ENCODE peak calls at places on chromosome 15, in eight cellular contexts. N is gastrocnemius medialis, V is endodermal cell, H is fibroblast of lung, K is sigmoid colon, F is tibial nerve, E is hepatocyte, J is Peyer's patch. L is an unnamed sample. For H3K4me1, the result is how much of the 10 kb centered on the place peaks cover.

GRCh38 chr15:25408428-25408827 is 30.4 kb downstream of the UBE3A start:
- DNase-seq in N (no peak), V (no peak), H (peak), K (no peak), F (no peak), E (no peak), J (no peak), L (no peak)

GRCh38 chr15:85757073-85757938 is 37.4 kb downstream of the KLHL25 start:
- DNase-seq in N (no peak), V (no peak), H (no peak), K (peak), F (no peak), E (no peak), J (no peak), L (no peak)

GRCh38 chr15:76337739-76338554 is 1.4 kb downstream of the ISL2 start:
- DNase-seq in N (no peak), V (peak), H (no peak), K (no peak), F (no peak), E (no peak), J (no peak), L (peak)

GRCh38 chr15:37585966-37586656 is 348.3 kb upstream of the TMCO5A start:
- DNase-seq in N (no peak), V (no peak), H (peak), K (no peak), F (no peak), E (no peak), J (no peak), L (no peak)

GRCh38 chr15:85004551-85004950 is 22.9 kb downstream of the PDE8A start:
- DNase-seq in N (no peak), V (no peak), H (no peak), K (no peak), F (no peak), E (no peak), J (no peak), L (no peak)

GRCh38 chr15:75091814-75092213 is 68.4 kb downstream of the PPCDC start:
- DNase-seq in N (no peak), V (no peak), H (peak), K (no peak), F (no peak), E (no peak), J (no peak), L (no peak)

GRCh38 chr15:46089438-46090044 is 454.7 kb downstream of the SQOR start:
- DNase-seq in N (no peak), V (no peak), H (peak), K (no peak), F (no peak), E (no peak), J (no peak), L (no peak)

GRCh38 chr15:67196672-67197363 is 57.6 kb downstream of the AAGAB start:
- DNase-seq in N (no peak), V (no peak), H (peak), K (no peak), F (no peak), E (peak), J (no peak), L (no peak)

GRCh38 chr15:90989040-90989768 is 5.1 kb downstream of the PRC1 start:
- DNase-seq in N (no peak), V (no peak), H (no peak), K (no peak), F (no peak), E (no peak), J (no peak), L (no peak)

GRCh38 chr15:74787251-74788041 is 5.6 kb downstream of the CSK start:
- DNase-seq in N (no peak), V (peak), H (peak), K (peak), F (peak), E (peak), J (peak), L (no peak)

GRCh38 chr15:59997070-59997701 is 6.9 kb upstream of the FOXB1 start:
- DNase-seq in N (no peak), V (peak), H (no peak), K (no peak), F (no peak), E (no peak), J (no peak), L (peak)

GRCh38 chr15:23566070-23567050 is 886 bp downstream of the MKRN3 start:
- DNase-seq in N (no peak), V (no peak), H (peak), K (no peak), F (no peak), E (no peak), J (no peak), L (peak)

GRCh38 chr15:66161108-66161507 is 92.4 kb downstream of the MEGF11 start:
- DNase-seq in N (no peak), V (no peak), H (no peak), K (no peak), F (no peak), E (no peak), J (no peak), L (no peak)

GRCh38 chr15:39924437-39924836 is 4.4 kb upstream of the GPR176 start:
- DNase-seq in N (no peak), V (no peak), H (no peak), K (no peak), F (no peak), E (no peak), J (no peak), L (no peak)

GRCh38 chr15:33985287-33985686 is 17.0 kb downstream of the CHRM5 start:
- DNase-seq in N (no peak), V (no peak), H (peak), K (no peak), F (no peak), E (peak), J (no peak), L (no peak)

GRCh38 chr15:74433592-74434259 is at the start of gene SEMA7A:
- DNase-seq in N (peak), V (peak), H (peak), K (peak), F (peak), E (peak), J (peak), L (peak)

GRCh38 chr15:43243246-43243645 is 22.4 kb upstream of the EPB42 start:
- DNase-seq in N (no peak), V (no peak), H (no peak), K (no peak), F (no peak), E (no peak), J (no peak), L (no peak)

GRCh38 chr15:25863968-25864580 is 947 bp upstream of the ATP10A start:
- DNase-seq in N (no peak), V (no peak), H (no peak), K (no peak), F (no peak), E (no peak), J (no peak), L (no peak)

GRCh38 chr15:59550961-59551360 is 60.6 kb upstream of the GCNT3 start:
- DNase-seq in N (no peak), V (no peak), H (no peak), K (no peak), F (no peak), E (no peak), J (no peak), L (peak)

GRCh38 chr15:73936181-73936580 is 9.9 kb downstream of the LOXL1 start:
- DNase-seq in N (no peak), V (no peak), H (peak), K (no peak), F (no peak), E (peak), J (no peak), L (no peak)

GRCh38 chr15:43821505-43821904 is 3.0 kb downstream of the MFAP1 start:
- DNase-seq in N (no peak), V (no peak), H (no peak), K (no peak), F (no peak), E (no peak), J (no peak), L (no peak)

GRCh38 chr15:94924971-94925593 is 693.7 kb downstream of the MCTP2 start:
- DNase-seq in N (no peak), V (no peak), H (no peak), K (no peak), F (no peak), E (no peak), J (no peak), L (no peak)

GRCh38 chr15:52466716-52467115 is 62.0 kb downstream of the MYO5A start:
- DNase-seq in N (no peak), V (no peak), H (no peak), K (no peak), F (no peak), E (no peak), J (no peak), L (no peak)

GRCh38 chr15:59611277-59612260 is at the start of gene GCNT3:
- DNase-seq in N (no peak), V (no peak), H (peak), K (no peak), F (no peak), E (peak), J (no peak), L (peak)

GRCh38 chr15:80450811-80451321 is 46.7 kb downstream of the ARNT2 start:
- DNase-seq in N (no peak), V (peak), H (no peak), K (no peak), F (no peak), E (no peak), J (no peak), L (no peak)

GRCh38 chr15:75107905-75108838 is 84.8 kb downstream of the PPCDC start:
- DNase-seq in N (peak), V (no peak), H (peak), K (no peak), F (no peak), E (peak), J (peak), L (no peak)

GRCh38 chr15:65304393-65305143 is at the start of gene RNU5B-1:
- DNase-seq in N (peak), V (peak), H (peak), K (peak), F (peak), E (peak), J (peak), L (peak)

GRCh38 chr15:47443839-47444238 is 273.5 kb upstream of the SEMA6D start:
- DNase-seq in N (no peak), V (no peak), H (no peak), K (no peak), F (no peak), E (no peak), J (no peak), L (no peak)
- H3K4me1 ChIP-seq in N (under half), V (under half), H (under half), K (under half), F (under half), E (under half), J (under half), L (under half)

DNA sequence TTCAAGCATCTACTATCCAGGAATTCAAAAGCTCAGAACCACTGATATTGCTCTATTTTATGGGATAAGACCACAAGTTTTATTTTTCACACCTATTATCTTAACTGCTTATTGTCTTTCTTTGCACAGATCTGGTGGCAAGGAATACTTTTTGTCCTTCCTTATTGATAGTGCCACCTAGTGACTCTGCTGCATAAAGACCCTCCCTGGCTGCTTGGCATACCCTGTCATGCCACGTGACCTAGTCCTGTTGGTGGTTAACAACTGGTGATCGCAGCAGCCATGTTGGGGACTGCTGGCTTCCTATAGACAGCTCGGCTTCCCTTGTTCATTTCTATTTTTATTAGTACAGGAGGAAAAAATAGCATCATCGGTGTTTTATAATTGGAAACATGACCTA is 236.3 kb downstream of the MEX3B start:
- DNase-seq in N (no peak), V (peak), H (no peak), K (no peak), F (no peak), E (peak), J (no peak), L (no peak)
- TF ChIP-seq CTCF in N (no peak), V (peak), H (peak), K (no peak), F (no peak), E (peak), J (no peak), L (no peak)

GRCh38 chr15:41125950-41126642 is 10.0 kb upstream of the INO80 start:
- DNase-seq in N (no peak), V (no peak), H (no peak), K (no peak), F (no peak), E (no peak), J (no peak), L (no peak)

GRCh38 chr15:41128174-41128902 is 12.3 kb upstream of the INO80 start:
- DNase-seq in N (no peak), V (no peak), H (no peak), K (no peak), F (no peak), E (no peak), J (no peak), L (no peak)

GRCh38 chr15:41124058-41124457 is 8.0 kb upstream of the INO80 start:
- DNase-seq in N (no peak), V (no peak), H (no peak), K (no peak), F (no peak), E (no peak), J (no peak), L (no peak)

GRCh38 chr15:41122849-41123248 is 6.8 kb upstream of the INO80 start:
- DNase-seq in N (no peak), V (no peak), H (no peak), K (no peak), F (no peak), E (no peak), J (no peak), L (no peak)

GRCh38 chr15:41125063-41125669 is 9.1 kb upstream of the INO80 start:
- DNase-seq in N (no peak), V (no peak), H (no peak), K (no peak), F (no peak), E (peak), J (no peak), L (no peak)
- H3K4me1 ChIP-seq in N (under half), V (under half), H (under half), K (under half), F (under half), E (under half), J (under half), L (under half)

DNA sequence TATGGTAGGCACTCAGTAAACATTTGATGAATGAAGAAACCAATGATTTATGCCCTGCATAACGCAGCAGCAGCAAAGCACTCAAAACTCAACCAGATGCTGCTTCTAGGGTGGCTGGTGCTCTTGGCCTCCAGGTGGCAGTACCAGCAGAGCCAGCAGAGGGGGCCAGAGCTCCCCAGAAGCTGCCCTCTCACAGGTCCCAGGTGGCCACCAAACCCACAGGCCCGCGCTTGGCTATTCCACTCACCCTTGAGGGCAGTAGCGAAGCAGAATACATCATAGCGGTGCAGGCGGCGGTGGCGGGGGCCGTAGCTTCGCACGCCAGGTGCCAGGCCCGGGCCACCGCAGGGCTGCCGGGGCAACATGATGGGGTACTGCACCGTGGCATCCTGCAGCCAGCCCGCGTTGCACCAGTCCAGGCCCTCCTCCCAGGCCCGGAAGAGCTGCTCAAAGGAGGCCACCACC is 16.6 kb downstream of the HAPLN3 start:
- DNase-seq in N (no peak), V (peak), H (peak), K (no peak), F (no peak), E (peak), J (no peak), L (peak)
- TF ChIP-seq CTCF in N (peak), V (peak), H (peak), K (no peak), F (peak), E (peak), J (no peak), L (peak)

GRCh38 chr15:101180620-101181307 is 71.1 kb downstream of the CHSY1 start:
- DNase-seq in N (no peak), V (no peak), H (no peak), K (no peak), F (no peak), E (no peak), J (no peak), L (no peak)

GRCh38 chr15:101183226-101183925 is 68.5 kb downstream of the CHSY1 start:
- DNase-seq in N (no peak), V (no peak), H (no peak), K (no peak), F (no peak), E (no peak), J (no peak), L (no peak)

GRCh38 chr15:101182215-101182614 is 69.6 kb downstream of the CHSY1 start:
- DNase-seq in N (no peak), V (no peak), H (no peak), K (no peak), F (no peak), E (no peak), J (no peak), L (no peak)

GRCh38 chr15:101179341-101180153 is 72.3 kb downstream of the CHSY1 start:
- DNase-seq in N (no peak), V (no peak), H (peak), K (no peak), F (no peak), E (no peak), J (no peak), L (no peak)

DNA sequence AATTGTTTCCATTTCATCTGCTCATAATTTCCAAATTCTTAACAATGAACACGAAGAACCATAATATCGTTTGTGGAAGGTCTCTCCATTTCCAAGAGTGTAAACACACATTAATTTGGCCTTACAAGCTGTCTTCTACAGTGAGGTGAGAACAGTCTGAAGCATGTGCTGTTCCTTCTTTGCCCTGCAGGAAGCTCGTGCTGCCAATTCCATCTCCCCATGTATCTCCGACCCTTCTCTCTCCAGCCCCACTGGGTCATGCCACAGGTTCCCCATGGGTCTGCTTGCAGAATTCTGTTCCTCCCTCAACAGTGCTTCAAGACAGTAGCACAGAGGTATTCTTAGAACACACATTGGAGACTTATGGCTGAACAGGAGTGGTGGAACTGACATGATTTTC is 70.5 kb downstream of the CHSY1 start:
- DNase-seq in N (no peak), V (no peak), H (no peak), K (no peak), F (no peak), E (no peak), J (no peak), L (no peak)
- H3K4me1 ChIP-seq in N (under half), V (under half), H (under half), K (under half), F (under half), E (under half), J (under half), L (under half)

DNA sequence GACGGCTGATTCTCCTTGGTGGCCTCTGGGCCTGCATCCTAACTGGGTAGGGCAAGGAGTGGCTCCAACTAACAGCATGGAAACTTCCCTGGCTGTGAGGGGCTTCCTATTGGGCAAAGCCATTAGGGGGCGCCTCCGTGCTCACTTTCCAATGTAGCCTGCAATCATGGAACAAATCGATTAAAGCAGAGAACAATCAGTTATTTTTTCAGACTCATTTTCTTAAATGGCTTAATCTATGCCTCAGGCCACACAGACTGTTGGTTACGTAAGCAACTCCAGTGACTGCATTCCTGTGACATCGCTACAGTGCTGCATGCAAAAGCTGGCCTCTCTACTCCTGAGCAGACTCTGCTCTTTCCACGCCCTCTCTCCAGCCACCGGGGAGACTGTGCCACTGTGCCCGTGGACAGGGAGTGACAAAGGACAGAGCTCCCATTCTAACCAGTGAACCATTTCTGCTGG is 278.9 kb downstream of the KLF13 start:
- DNase-seq in N (no peak), V (peak), H (peak), K (no peak), F (no peak), E (peak), J (no peak), L (peak)
- TF ChIP-seq CTCF in N (no peak), V (peak), H (peak), K (no peak), F (no peak), E (peak), J (no peak), L (no peak)

GRCh38 chr15:77608774-77609173 is 23.9 kb downstream of the LINGO1 start:
- DNase-seq in N (no peak), V (no peak), H (no peak), K (no peak), F (no peak), E (no peak), J (no peak), L (no peak)

GRCh38 chr15:77609558-77609957 is 23.2 kb downstream of the LINGO1 start:
- DNase-seq in N (no peak), V (no peak), H (no peak), K (no peak), F (no peak), E (no peak), J (no peak), L (no peak)

GRCh38 chr15:77606142-77607034 is 26.3 kb downstream of the LINGO1 start:
- DNase-seq in N (no peak), V (no peak), H (peak), K (no peak), F (no peak), E (no peak), J (no peak), L (no peak)

GRCh38 chr15:77607111-77607893 is 25.4 kb downstream of the LINGO1 start:
- DNase-seq in N (no peak), V (peak), H (peak), K (no peak), F (no peak), E (peak), J (no peak), L (no peak)

GRCh38 chr15:77607894-77608261 is 24.8 kb downstream of the LINGO1 start:
- DNase-seq in N (no peak), V (no peak), H (no peak), K (no peak), F (no peak), E (no peak), J (no peak), L (no peak)
- H3K4me1 ChIP-seq in N (under half), V (under half), H (under half), K (under half), F (under half), E (under half), J (under half), L (under half)

GRCh38 chr15:41678742-41679141 is 18.5 kb downstream of the MGA start:
- DNase-seq in N (no peak), V (no peak), H (no peak), K (no peak), F (no peak), E (no peak), J (no peak), L (no peak)
- TF ChIP-seq CTCF in N (no peak), V (no peak), H (no peak), K (no peak), F (no peak), E (no peak), J (no peak), L (no peak)

GRCh38 chr15:92846716-92847115 is 53.4 kb upstream of the CHD2 start:
- DNase-seq in N (no peak), V (no peak), H (peak), K (no peak), F (no peak), E (no peak), J (no peak), L (no peak)
- H3K4me1 ChIP-seq in N (under half), V (under half), H (under half), K (under half), F (under half), E (under half), J (under half), L (under half)